ENCODE peak calls at places on chromosomes 12 and 14, in ten cellular contexts. D, H, P, Y, G, T, C, M, L and Z are unnamed samples.

GRCh38 chr12:110367209-110367864 is 36.2 kb downstream of the ANAPC7 start:
- DNase-seq in D (no peak), H (no peak), P (no peak), Y (no peak), G (no peak), T (no peak), C (no peak), M (no peak), L (peak), Z (no peak)

GRCh38 chr12:127257366-127257935 is 1009.5 kb upstream of the TMEM132C start:
- DNase-seq in D (peak), H (no peak), P (no peak), Y (no peak), G (no peak), T (no peak), C (no peak), M (no peak), L (no peak), Z (no peak)

GRCh38 chr12:42145552-42146215 is 1.0 kb upstream of the GXYLT1 start:
- DNase-seq in D (no peak), H (no peak), P (no peak), Y (no peak), G (no peak), T (no peak), C (no peak), M (no peak), L (peak), Z (no peak)

GRCh38 chr12:111409403-111410228 is 3.9 kb downstream of the SH2B3 start:
- DNase-seq in D (peak), H (peak), P (no peak), Y (no peak), G (peak), T (no peak), C (peak), M (no peak), L (no peak), Z (no peak)

GRCh38 chr12:94187351-94187750 is 39.0 kb downstream of the PLXNC1 start:
- DNase-seq in D (peak), H (no peak), P (no peak), Y (no peak), G (no peak), T (no peak), C (no peak), M (no peak), L (no peak), Z (no peak)

GRCh38 chr14:64891839-64892375 is 12.2 kb upstream of the SPTB start:
- DNase-seq in D (peak), H (no peak), P (peak), Y (peak), G (no peak), T (no peak), C (no peak), M (peak), L (peak), Z (peak)

GRCh38 chr14:58731465-58732330 is 93.9 kb downstream of the DACT1 start:
- DNase-seq in D (peak), H (no peak), P (no peak), Y (peak), G (no peak), T (no peak), C (no peak), M (no peak), L (no peak), Z (peak)

GRCh38 chr12:57816001-57816854 is 2.3 kb downstream of the AVIL start:
- DNase-seq in D (no peak), H (peak), P (no peak), Y (no peak), G (no peak), T (no peak), C (no peak), M (no peak), L (no peak), Z (no peak)

GRCh38 chr12:116528067-116528466 is 31.1 kb upstream of the MAP1LC3B2 start:
- DNase-seq in D (peak), H (no peak), P (no peak), Y (peak), G (no peak), T (no peak), C (no peak), M (no peak), L (no peak), Z (peak)

GRCh38 chr12:16385779-16386646 is 38.6 kb downstream of the MGST1 start:
- DNase-seq in D (peak), H (no peak), P (no peak), Y (peak), G (no peak), T (peak), C (no peak), M (peak), L (peak), Z (no peak)

GRCh38 chr14:69042309-69043006 is 63.4 kb upstream of the ACTN1 start:
- DNase-seq in D (no peak), H (no peak), P (no peak), Y (no peak), G (no peak), T (no peak), C (no peak), M (no peak), L (no peak), Z (no peak)
- H3K27ac ChIP-seq in D (no peak), H (peak), P (no peak), Y (no peak), G (no peak), T (no peak), C (no peak), M (no peak), L (no peak), Z (no peak)

GRCh38 chr12:29208935-29209701 is 60.0 kb downstream of the FAR2 start:
- DNase-seq in D (no peak), H (no peak), P (no peak), Y (no peak), G (no peak), T (no peak), C (no peak), M (no peak), L (no peak), Z (no peak)
- H3K27ac ChIP-seq in D (no peak), H (no peak), P (no peak), Y (no peak), G (no peak), T (no peak), C (no peak), M (no peak), L (no peak), Z (no peak)

GRCh38 chr14:102026934-102027333 is 59.9 kb downstream of the HSP90AA1 start:
- DNase-seq in D (no peak), H (no peak), P (no peak), Y (peak), G (no peak), T (no peak), C (no peak), M (no peak), L (no peak), Z (no peak)

GRCh38 chr14:102033241-102033640 is 53.6 kb downstream of the HSP90AA1 start:
- DNase-seq in D (no peak), H (no peak), P (no peak), Y (no peak), G (no peak), T (no peak), C (no peak), M (no peak), L (no peak), Z (no peak)

GRCh38 chr14:102027951-102028350 is 58.9 kb downstream of the HSP90AA1 start:
- DNase-seq in D (no peak), H (no peak), P (no peak), Y (no peak), G (no peak), T (no peak), C (no peak), M (no peak), L (no peak), Z (no peak)

GRCh38 chr14:102029956-102030355 is 56.9 kb downstream of the HSP90AA1 start:
- DNase-seq in D (peak), H (no peak), P (no peak), Y (no peak), G (no peak), T (no peak), C (no peak), M (peak), L (no peak), Z (no peak)

GRCh38 chr14:102028733-102029132 is 58.1 kb downstream of the HSP90AA1 start:
- DNase-seq in D (peak), H (no peak), P (no peak), Y (peak), G (no peak), T (no peak), C (no peak), M (no peak), L (no peak), Z (peak)
- H3K27ac ChIP-seq in D (peak), H (no peak), P (no peak), Y (peak), G (no peak), T (no peak), C (no peak), M (no peak), L (no peak), Z (peak)

GRCh38 chr14:70188292-70188607 is 501 bp downstream of the SLC8A3 start:
- DNase-seq in D (peak), H (no peak), P (no peak), Y (peak), G (no peak), T (no peak), C (peak), M (no peak), L (peak), Z (no peak)
- H3K27ac ChIP-seq in D (no peak), H (no peak), P (no peak), Y (no peak), G (no peak), T (no peak), C (no peak), M (no peak), L (no peak), Z (no peak)

GRCh38 chr12:54321363-54321762 is 3.6 kb upstream of the COPZ1 start:
- DNase-seq in D (no peak), H (no peak), P (no peak), Y (no peak), G (no peak), T (no peak), C (no peak), M (no peak), L (no peak), Z (no peak)

GRCh38 chr12:54328595-54329337 is 3.8 kb downstream of the COPZ1 start:
- DNase-seq in D (no peak), H (no peak), P (no peak), Y (no peak), G (no peak), T (no peak), C (no peak), M (peak), L (no peak), Z (no peak)

GRCh38 chr12:54329756-54330155 is 4.8 kb downstream of the COPZ1 start:
- DNase-seq in D (peak), H (no peak), P (no peak), Y (no peak), G (no peak), T (no peak), C (no peak), M (peak), L (no peak), Z (no peak)

GRCh38 chr12:54330442-54330841 is 5.5 kb downstream of the COPZ1 start:
- DNase-seq in D (no peak), H (no peak), P (no peak), Y (no peak), G (no peak), T (no peak), C (no peak), M (no peak), L (no peak), Z (no peak)

DNA sequence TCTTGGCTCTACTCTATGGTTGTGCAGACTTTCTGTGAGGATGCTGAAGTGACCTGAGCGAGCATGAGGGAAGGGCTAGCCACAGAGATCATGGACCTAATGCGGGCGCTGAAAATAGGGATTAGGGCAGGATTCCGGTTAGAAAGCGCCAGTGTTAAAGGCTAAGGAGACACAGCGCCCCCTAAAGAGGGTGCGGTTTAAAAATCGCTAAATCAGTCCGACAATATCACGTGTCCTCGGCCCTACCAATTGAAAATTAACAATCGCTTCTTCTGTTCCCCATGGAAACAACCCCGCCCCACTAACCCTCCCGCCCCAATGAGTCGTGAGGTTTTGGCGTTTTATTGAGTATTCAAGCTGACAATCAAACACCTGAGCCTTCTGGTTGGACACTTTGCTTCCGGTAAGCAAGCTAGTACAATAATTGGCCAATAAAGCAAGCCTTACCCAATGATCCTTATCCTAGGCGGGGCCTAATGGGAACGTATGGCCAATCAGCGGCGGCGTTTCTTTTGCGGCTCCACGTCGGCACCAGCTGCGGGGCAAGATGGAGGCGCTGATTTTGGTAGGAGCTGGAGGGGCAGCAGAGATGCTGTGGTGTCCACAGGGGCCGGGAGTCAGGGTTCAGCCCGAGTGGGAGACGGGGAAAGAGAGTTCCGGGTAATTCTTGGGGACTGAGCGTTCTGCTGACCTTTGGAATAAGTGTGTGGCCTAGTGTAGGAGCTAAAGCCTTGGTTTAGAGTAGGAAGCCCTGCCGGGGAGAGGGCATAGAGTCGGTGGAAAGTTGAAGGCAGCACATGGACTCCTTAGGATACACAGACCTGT is at the start of gene COPZ1:
- DNase-seq in D (peak), H (peak), P (peak), Y (peak), G (peak), T (peak), C (peak), M (peak), L (peak), Z (peak)
- H3K27ac ChIP-seq in D (peak), H (peak), P (peak), Y (peak), G (peak), T (no peak), C (peak), M (peak), L (peak), Z (peak)

GRCh38 chr12:77343291-77343690 is 277.9 kb upstream of the E2F7 start:
- DNase-seq in D (peak), H (no peak), P (no peak), Y (peak), G (no peak), T (no peak), C (no peak), M (no peak), L (no peak), Z (peak)
- H3K27ac ChIP-seq in D (no peak), H (no peak), P (no peak), Y (no peak), G (no peak), T (no peak), C (no peak), M (no peak), L (no peak), Z (no peak)

GRCh38 chr12:26247873-26248272 is 52.5 kb downstream of the SSPN start:
- DNase-seq in D (no peak), H (no peak), P (no peak), Y (no peak), G (no peak), T (no peak), C (no peak), M (no peak), L (no peak), Z (no peak)
- H3K27ac ChIP-seq in D (no peak), H (no peak), P (no peak), Y (no peak), G (no peak), T (no peak), C (no peak), M (no peak), L (no peak), Z (no peak)

GRCh38 chr14:22566845-22567244 is 22.2 kb downstream of the DAD1 start:
- DNase-seq in D (no peak), H (no peak), P (no peak), Y (no peak), G (no peak), T (no peak), C (no peak), M (no peak), L (no peak), Z (no peak)
- H3K27ac ChIP-seq in D (no peak), H (no peak), P (peak), Y (no peak), G (no peak), T (no peak), C (peak), M (no peak), L (no peak), Z (no peak)